ENCODE peak calls at places on chromosomes 5 and 9, in nine cellular contexts. One of them, this sample, is unnamed.

GRCh38 chr9:76744336-76744735 is 19.9 kb upstream of the PCA3 start:
- DNase-seq in heart left ventricle: no peak
- DNase-seq in activated CD4-positive, alpha-beta T cell treated with anti-CD3 and anti-CD28 coated beads for 24 hours: no peak
- DNase-seq in HEK293T: no peak
- DNase-seq in A549: no peak
- DNase-seq in RWPE1: no peak
- DNase-seq in C1 segment of cervical spinal cord: no peak
- DNase-seq in glomerular endothelial cell: no peak
- DNase-seq in T-helper 2 cell: no peak
- DNase-seq in this sample: no peak

GRCh38 chr5:174180639-174181038 is 135.1 kb downstream of the NSG2 start:
- DNase-seq in RWPE1: no peak
- DNase-seq in glomerular endothelial cell: no peak
- DNase-seq in C1 segment of cervical spinal cord: no peak
- DNase-seq in heart left ventricle: no peak
- DNase-seq in A549: no peak
- DNase-seq in T-helper 2 cell: no peak
- DNase-seq in activated CD4-positive, alpha-beta T cell treated with anti-CD3 and anti-CD28 coated beads for 24 hours: no peak
- DNase-seq in HEK293T: no peak
- DNase-seq in this sample: no peak

GRCh38 chr5:96870094-96871021 is 5.9 kb upstream of the ERAP2 start:
- DNase-seq in RWPE1: no peak
- DNase-seq in A549: no peak
- DNase-seq in T-helper 2 cell: peak
- DNase-seq in heart left ventricle: no peak
- DNase-seq in activated CD4-positive, alpha-beta T cell treated with anti-CD3 and anti-CD28 coated beads for 24 hours: no peak
- DNase-seq in HEK293T: no peak
- DNase-seq in glomerular endothelial cell: no peak
- DNase-seq in C1 segment of cervical spinal cord: no peak
- DNase-seq in this sample: peak

GRCh38 chr5:1563051-1563461 is 39.3 kb upstream of the LPCAT1 start:
- DNase-seq in C1 segment of cervical spinal cord: no peak
- DNase-seq in T-helper 2 cell: no peak
- DNase-seq in glomerular endothelial cell: no peak
- DNase-seq in A549: no peak
- DNase-seq in RWPE1: no peak
- DNase-seq in activated CD4-positive, alpha-beta T cell treated with anti-CD3 and anti-CD28 coated beads for 24 hours: no peak
- DNase-seq in HEK293T: no peak
- DNase-seq in heart left ventricle: no peak
- DNase-seq in this sample: no peak

GRCh38 chr5:37816883-37817282 is 23.0 kb downstream of the GDNF start:
- DNase-seq in activated CD4-positive, alpha-beta T cell treated with anti-CD3 and anti-CD28 coated beads for 24 hours: no peak
- DNase-seq in glomerular endothelial cell: no peak
- DNase-seq in heart left ventricle: no peak
- DNase-seq in A549: no peak
- DNase-seq in HEK293T: no peak
- DNase-seq in T-helper 2 cell: no peak
- DNase-seq in C1 segment of cervical spinal cord: peak
- DNase-seq in RWPE1: no peak
- DNase-seq in this sample: no peak

GRCh38 chr5:155728146-155728856 is 598.7 kb upstream of the SGCD start:
- DNase-seq in HEK293T: no peak
- DNase-seq in heart left ventricle: peak
- DNase-seq in A549: peak
- DNase-seq in C1 segment of cervical spinal cord: peak
- DNase-seq in RWPE1: peak
- DNase-seq in glomerular endothelial cell: no peak
- DNase-seq in T-helper 2 cell: no peak
- DNase-seq in activated CD4-positive, alpha-beta T cell treated with anti-CD3 and anti-CD28 coated beads for 24 hours: no peak
- DNase-seq in this sample: no peak

GRCh38 chr5:765948-766631 is 18.4 kb downstream of the ZDHHC11B start:
- DNase-seq in C1 segment of cervical spinal cord: no peak
- DNase-seq in A549: no peak
- DNase-seq in T-helper 2 cell: no peak
- DNase-seq in RWPE1: no peak
- DNase-seq in glomerular endothelial cell: no peak
- DNase-seq in heart left ventricle: peak
- DNase-seq in HEK293T: no peak
- DNase-seq in activated CD4-positive, alpha-beta T cell treated with anti-CD3 and anti-CD28 coated beads for 24 hours: no peak
- DNase-seq in this sample: no peak

GRCh38 chr9:21413089-21414023 is 4.4 kb downstream of the IFNA8 start:
- DNase-seq in glomerular endothelial cell: no peak
- DNase-seq in RWPE1: no peak
- DNase-seq in T-helper 2 cell: peak
- DNase-seq in activated CD4-positive, alpha-beta T cell treated with anti-CD3 and anti-CD28 coated beads for 24 hours: no peak
- DNase-seq in heart left ventricle: no peak
- DNase-seq in HEK293T: peak
- DNase-seq in C1 segment of cervical spinal cord: no peak
- DNase-seq in A549: no peak
- DNase-seq in this sample: no peak

This sample was measured in stimulated activated naive CD4-positive, alpha-beta T cell treated with Interleukin-2 at 50 U/mL for 16 hours.